ENCODE peak calls at places on chromosome 22, in five cellular contexts. X is retinal pigment epithelial cell, O is AG09309, N is brain microvascular endothelial cell, G is lung. E is an unnamed sample.

GRCh38 chr22:49760630-49761571 is 66.8 kb downstream of the BRD1 start:
- DNase-seq in X (no peak), O (no peak), N (no peak), G (no peak), E (peak; percentile 3)

GRCh38 chr22:41589260-41589600 is 410 bp downstream of the PMM1 start:
- DNase-seq in O (no peak), G (peak; percentile 34), N (no peak), X (no peak), E (no peak)

GRCh38 chr22:19537941-19538488 is 13.8 kb upstream of the CLDN5 start:
- DNase-seq in X (no peak), O (no peak), N (no peak), G (no peak), E (no peak)

GRCh38 chr22:40642316-40642715 is 5.8 kb upstream of the MRTFA start:
- DNase-seq in G (no peak), O (no peak), X (no peak), N (no peak), E (no peak)

GRCh38 chr22:27972732-27973698 is 54.0 kb upstream of the PITPNB start:
- DNase-seq in G (no peak), O (no peak), X (no peak), N (no peak), E (no peak)

GRCh38 chr22:17114958-17115235 is 6.3 kb downstream of the TMEM121B start:
- DNase-seq in N (no peak), O (no peak), X (no peak), G (no peak), E (no peak)

GRCh38 chr22:27842236-27842993 is 40.9 kb upstream of the MN1 start:
- DNase-seq in G (no peak), N (no peak), X (no peak), O (no peak), E (no peak)

GRCh38 chr22:34395370-34395769 is 475.1 kb upstream of the LARGE1 start:
- DNase-seq in N (no peak), O (no peak), G (no peak), X (no peak), E (no peak)

GRCh38 chr22:49937758-49938564 is 19.5 kb downstream of the CRELD2 start:
- DNase-seq in N (no peak), O (no peak), G (no peak), X (no peak), E (no peak)

GRCh38 chr22:49396817-49397216 is 430.9 kb downstream of the BRD1 start:
- DNase-seq in G (no peak), X (no peak), O (no peak), N (peak; percentile 9), E (no peak)

GRCh38 chr22:45515678-45516077 is 13.0 kb downstream of the FBLN1 start:
- DNase-seq in X (no peak), G (no peak), N (no peak), O (no peak), E (no peak)

GRCh38 chr22:48937032-48937639 is 890.5 kb downstream of the BRD1 start:
- DNase-seq in N (no peak), O (no peak), X (no peak), G (no peak), E (no peak)

GRCh38 chr22:22166941-22167713 is 77.5 kb upstream of the VPREB1 start:
- DNase-seq in O (no peak), X (no peak), G (no peak), N (no peak), E (no peak)

GRCh38 chr22:31651667-31652066 is 10.3 kb downstream of the PISD start:
- DNase-seq in X (no peak), N (no peak), G (no peak), O (no peak), E (no peak)

GRCh38 chr22:50269573-50270301 is 443 bp downstream of the MAPK11 start:
- DNase-seq in N (no peak), X (no peak), G (no peak), O (no peak), E (no peak)

GRCh38 chr22:41286639-41287091 is 678 bp upstream of the RANGAP1 start:
- DNase-seq in N (peak; percentile 55), X (no peak), G (peak; percentile 41), O (no peak), E (no peak)

GRCh38 chr22:21030621-21031544 is 1.5 kb downstream of the SLC7A4 start:
- DNase-seq in N (no peak), X (no peak), G (no peak), O (no peak), E (no peak)

GRCh38 chr22:28358244-28358777 is 321.3 kb downstream of the TTC28 start:
- DNase-seq in O (no peak), G (no peak), X (peak; percentile 39), N (no peak), E (no peak)

GRCh38 chr22:41411021-41411851 is 29.5 kb downstream of the TEF start:
- DNase-seq in G (no peak), X (no peak), O (no peak), N (no peak), E (no peak)

GRCh38 chr22:45263790-45264269 is 20.9 kb upstream of the UPK3A start:
- DNase-seq in X (no peak), G (peak; percentile 68), N (peak; percentile 61), O (peak; percentile 61), E (peak; percentile 53)

GRCh38 chr22:49934144-49934890 is 15.9 kb downstream of the CRELD2 start:
- DNase-seq in N (no peak), G (peak; percentile 80), O (no peak), X (peak; percentile 65), E (no peak)

GRCh38 chr22:31055322-31056159 is 25.6 kb upstream of the SMTN start:
- DNase-seq in O (peak; percentile 92), G (peak; percentile 90), X (peak; percentile 99), N (peak; percentile 97), E (peak; percentile 63)

GRCh38 chr22:41311487-41311886 is 10.2 kb downstream of the ZC3H7B start:
- DNase-seq in N (no peak), G (no peak), O (no peak), X (no peak), E (no peak)

GRCh38 chr22:17930455-17931313 is 93.7 kb downstream of the MICAL3 start:
- DNase-seq in G (no peak), X (no peak), O (no peak), N (no peak), E (no peak)

GRCh38 chr22:19522190-19522880 is 1.9 kb downstream of the CLDN5 start:
- DNase-seq in N (no peak), O (no peak), X (no peak), G (no peak), E (no peak)

GRCh38 chr22:31944700-31945477 is 554 bp downstream of the YWHAH start:
- DNase-seq in N (no peak), X (no peak), O (no peak), G (peak; percentile 41), E (no peak)

DNA sequence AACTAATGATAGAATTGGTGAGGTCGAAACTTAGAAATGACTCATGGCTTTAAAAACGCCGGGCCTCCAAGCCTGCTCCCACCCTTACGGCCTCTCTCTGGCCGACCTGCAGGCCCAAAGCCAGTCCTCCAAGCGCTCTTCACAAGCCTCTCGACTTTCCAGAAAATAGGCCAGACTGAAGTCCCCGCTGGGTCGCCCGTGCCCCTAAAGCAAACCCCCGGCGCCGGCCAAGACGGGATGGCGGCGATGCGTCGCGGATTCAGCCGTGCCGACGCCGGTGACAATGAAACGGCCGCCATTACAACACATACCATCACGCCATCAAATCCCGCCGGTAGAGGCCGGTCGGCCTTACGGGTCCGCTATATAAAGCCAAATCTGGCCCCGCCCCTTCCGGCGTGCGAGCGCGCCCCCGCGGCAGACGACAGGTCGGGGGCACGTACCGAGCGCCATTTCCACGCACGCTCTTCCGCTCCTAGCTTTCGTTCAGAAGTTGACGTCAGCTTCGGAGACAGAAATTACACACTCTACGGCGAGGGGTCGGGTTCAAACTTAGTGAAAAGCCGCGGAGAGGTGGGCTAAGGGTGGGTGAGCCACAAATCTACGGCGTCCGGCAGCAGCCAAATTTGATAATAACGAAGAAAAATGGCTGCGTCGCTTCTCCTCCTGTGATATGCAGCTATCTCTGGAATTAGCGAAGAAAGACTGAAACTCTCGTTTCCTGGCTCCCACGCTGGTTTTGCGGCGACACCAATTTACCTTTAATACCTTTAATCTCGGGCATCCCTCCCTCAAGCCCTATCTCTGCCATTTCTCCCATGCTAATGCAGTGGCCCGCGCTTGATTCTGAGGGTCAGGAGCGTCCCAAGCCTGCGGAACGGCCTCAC is at the start of gene RPL3:
- DNase-seq in O (peak; percentile 93), X (peak; percentile 95), N (peak; percentile 93), G (peak; percentile 96), E (peak; percentile 93)
- TF ChIP-seq CTCF in O (peak; percentile 11), X (no peak), N (no peak), G (peak; percentile 0), E (no peak)

GRCh38 chr22:23752090-23752691 is 1.3 kb upstream of the ZNF70 start:
- DNase-seq in N (no peak), X (no peak), O (no peak), G (no peak), E (no peak)

GRCh38 chr22:23750374-23750743 is 553 bp downstream of the ZNF70 start:
- DNase-seq in N (no peak), O (no peak), X (no peak), G (no peak), E (no peak)

GRCh38 chr22:23751441-23751996 is 607 bp upstream of the ZNF70 start:
- DNase-seq in O (no peak), G (no peak), X (no peak), N (no peak), E (no peak)

GRCh38 chr22:23749747-23750373 is 1.1 kb downstream of the ZNF70 start:
- DNase-seq in N (no peak), X (no peak), O (no peak), G (no peak), E (no peak)

DNA sequence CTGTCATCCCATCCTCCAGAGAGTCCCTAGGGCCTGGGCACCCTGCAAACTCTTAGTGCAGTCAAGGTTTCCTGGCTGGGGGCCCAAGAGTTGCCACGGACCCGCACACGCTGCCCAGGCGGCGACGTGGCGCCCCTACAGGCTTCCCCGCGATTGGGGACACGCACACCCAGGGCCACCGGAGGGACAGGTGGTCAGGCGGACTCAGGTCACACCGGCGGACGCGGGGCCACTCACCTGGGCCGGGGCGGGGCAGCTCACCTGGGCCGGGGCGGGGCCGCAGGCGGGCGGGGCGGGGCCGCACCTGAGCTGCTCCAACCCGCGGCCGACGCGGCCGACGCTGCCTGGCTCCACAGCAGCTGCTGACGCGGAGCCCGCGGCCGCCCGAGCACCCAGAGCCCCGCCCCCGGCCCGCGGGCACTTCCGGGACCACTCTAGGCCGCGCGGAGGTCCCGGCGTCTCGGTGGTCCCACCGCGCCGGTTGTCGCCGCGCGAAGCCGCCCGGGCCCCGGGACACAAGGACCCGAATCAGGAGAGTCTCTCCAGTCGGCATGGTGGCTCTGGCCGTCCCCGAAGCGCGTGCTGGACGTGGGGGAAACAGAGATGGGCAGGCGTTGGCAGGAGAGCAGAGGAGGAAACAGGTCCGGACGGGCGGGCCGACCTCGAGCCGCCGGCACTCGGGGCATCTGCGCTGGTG is at the start of gene ZNF70:
- DNase-seq in X (no peak), G (peak; percentile 85), O (peak; percentile 10), N (peak; percentile 42), E (peak; percentile 86)
- TF ChIP-seq CTCF in X (peak; percentile 31), G (no peak), O (peak; percentile 16), N (peak; percentile 47), E (peak; percentile 50)

DNA sequence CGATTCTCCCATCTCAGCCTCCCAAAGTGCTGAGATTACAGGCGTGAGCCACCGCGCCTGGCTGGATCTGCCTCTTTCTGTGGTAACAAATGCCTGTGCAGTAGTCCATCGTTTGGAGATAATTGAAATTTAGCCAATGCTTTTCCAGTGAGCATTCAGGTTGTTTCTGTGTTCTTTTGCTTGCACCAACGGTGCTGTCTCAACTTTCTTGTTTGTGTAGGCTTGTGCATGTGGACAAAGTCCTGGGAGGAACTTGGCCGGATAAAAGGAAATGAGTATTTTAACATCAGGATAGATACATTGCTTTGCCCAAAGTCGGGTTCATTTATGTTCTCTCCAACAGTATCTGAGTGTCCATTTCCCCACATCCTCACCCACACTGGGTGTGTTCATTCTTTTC is 85.7 kb downstream of the KIAA1671 start:
- DNase-seq in O (no peak), G (no peak), N (no peak), X (no peak), E (no peak)
- TF ChIP-seq CTCF in O (no peak), G (no peak), N (no peak), X (no peak), E (no peak)

GRCh38 chr22:42880815-42881214 is 23.7 kb upstream of the ARFGAP3 start:
- DNase-seq in G (no peak), X (no peak), N (no peak), O (no peak), E (no peak)
- TF ChIP-seq CTCF in G (no peak), X (peak; percentile 23), N (peak; percentile 54), O (no peak), E (peak; percentile 10)

E was measured in progenitor cell of endocrine pancreas.